ENCODE peak calls at places on chromosome 14, in four cellular contexts. One of them, this sample, is unnamed.

GRCh38 chr14:105926415-105927093 is 400.2 kb downstream of the TMEM121 start:
- DNase-seq in mesendoderm: no peak
- DNase-seq in AG04450: no peak
- DNase-seq in Caki2: no peak
- DNase-seq in this sample: no peak

GRCh38 chr14:21668377-21668776 is 5.2 kb downstream of the OR4E1 start:
- DNase-seq in mesendoderm: no peak
- DNase-seq in AG04450: no peak
- DNase-seq in Caki2: peak
- DNase-seq in this sample: no peak

GRCh38 chr14:90820958-90821357 is 4.7 kb upstream of the TTC7B start:
- DNase-seq in mesendoderm: no peak
- DNase-seq in AG04450: no peak
- DNase-seq in Caki2: no peak
- DNase-seq in this sample: no peak

GRCh38 chr14:76581592-76581991 is 179.7 kb upstream of the VASH1 start:
- DNase-seq in mesendoderm: no peak
- DNase-seq in AG04450: no peak
- DNase-seq in Caki2: no peak
- DNase-seq in this sample: no peak

GRCh38 chr14:51862171-51862838 is 1.9 kb downstream of the GNG2 start:
- DNase-seq in mesendoderm: no peak
- DNase-seq in AG04450: no peak
- DNase-seq in Caki2: no peak
- DNase-seq in this sample: no peak

GRCh38 chr14:75720828-75721227 is 59.8 kb downstream of the TTLL5 start:
- DNase-seq in mesendoderm: no peak
- DNase-seq in AG04450: no peak
- DNase-seq in Caki2: no peak
- DNase-seq in this sample: peak

GRCh38 chr14:99718031-99718810 is 34.1 kb downstream of the CYP46A1 start:
- DNase-seq in mesendoderm: no peak
- DNase-seq in AG04450: no peak
- DNase-seq in Caki2: no peak
- DNase-seq in this sample: no peak

GRCh38 chr14:70339039-70339438 is 20.4 kb downstream of the COX16 start:
- DNase-seq in mesendoderm: no peak
- DNase-seq in AG04450: no peak
- DNase-seq in Caki2: no peak
- DNase-seq in this sample: no peak

GRCh38 chr14:74868739-74869138 is 7.2 kb downstream of the PROX2 start:
- DNase-seq in mesendoderm: no peak
- DNase-seq in AG04450: no peak
- DNase-seq in Caki2: no peak
- DNase-seq in this sample: no peak

This sample was measured in prostate gland.